ENCODE peak calls at places on chromosomes 5 and 9, in five cellular contexts. One of them, this sample, is unnamed. For H3K4me1, the result is how much of the 10 kb centered on the place peaks cover.

GRCh38 chr5:67255881-67256280 is 59.3 kb upstream of the CD180 start:
- DNase-seq in DND-41: no peak
- DNase-seq in CD4-positive, alpha-beta memory T cell: no peak
- DNase-seq in Karpas-422: no peak
- DNase-seq in ovary: no peak
- DNase-seq in this sample: no peak

GRCh38 chr5:163695817-163696216 is 190.4 kb downstream of the MAT2B start:
- DNase-seq in Karpas-422: no peak
- DNase-seq in DND-41: no peak
- DNase-seq in ovary: no peak
- DNase-seq in CD4-positive, alpha-beta memory T cell: no peak
- DNase-seq in this sample: no peak

GRCh38 chr5:624951-625230 is 12.8 kb downstream of the CEP72 start:
- DNase-seq in CD4-positive, alpha-beta memory T cell: no peak
- DNase-seq in Karpas-422: no peak
- DNase-seq in ovary: no peak
- DNase-seq in DND-41: no peak
- DNase-seq in this sample: no peak

GRCh38 chr9:137700911-137701310 is 82.1 kb downstream of the EHMT1 start:
- DNase-seq in ovary: no peak
- DNase-seq in CD4-positive, alpha-beta memory T cell: no peak
- DNase-seq in DND-41: no peak
- DNase-seq in Karpas-422: no peak
- DNase-seq in this sample: no peak

GRCh38 chr9:130288926-130289705 is 23.6 kb downstream of the HMCN2 start:
- DNase-seq in CD4-positive, alpha-beta memory T cell: no peak
- DNase-seq in DND-41: no peak
- DNase-seq in Karpas-422: no peak
- DNase-seq in ovary: no peak
- DNase-seq in this sample: no peak

GRCh38 chr5:132742626-132743025 is 4.6 kb upstream of the CCNI2 start:
- DNase-seq in CD4-positive, alpha-beta memory T cell: no peak
- DNase-seq in DND-41: no peak
- DNase-seq in ovary: no peak
- DNase-seq in Karpas-422: no peak
- DNase-seq in this sample: no peak

GRCh38 chr9:126219717-126220116 is 106.9 kb upstream of the MVB12B start:
- DNase-seq in CD4-positive, alpha-beta memory T cell: no peak
- DNase-seq in DND-41: no peak
- DNase-seq in Karpas-422: no peak
- DNase-seq in ovary: no peak
- DNase-seq in this sample: no peak

GRCh38 chr5:87300744-87301143 is 33.1 kb downstream of the RASA1 start:
- DNase-seq in Karpas-422: no peak
- DNase-seq in ovary: no peak
- DNase-seq in CD4-positive, alpha-beta memory T cell: no peak
- DNase-seq in DND-41: no peak
- DNase-seq in this sample: peak

GRCh38 chr9:11417782-11418181 is 805.0 kb upstream of the PTPRD start:
- DNase-seq in CD4-positive, alpha-beta memory T cell: no peak
- DNase-seq in DND-41: no peak
- DNase-seq in ovary: no peak
- DNase-seq in Karpas-422: no peak
- DNase-seq in this sample: no peak

GRCh38 chr5:132947661-132948060 is 15.8 kb downstream of the AFF4 start:
- DNase-seq in ovary: no peak
- DNase-seq in Karpas-422: no peak
- DNase-seq in CD4-positive, alpha-beta memory T cell: no peak
- DNase-seq in DND-41: no peak
- DNase-seq in this sample: no peak

GRCh38 chr5:139650689-139651501 is 2.7 kb downstream of the CXXC5 start:
- DNase-seq in CD4-positive, alpha-beta memory T cell: no peak
- DNase-seq in DND-41: peak
- DNase-seq in Karpas-422: no peak
- DNase-seq in ovary: no peak
- DNase-seq in this sample: no peak

GRCh38 chr9:88748566-88749238 is 213.7 kb downstream of the NXNL2 start:
- DNase-seq in ovary: no peak
- DNase-seq in DND-41: no peak
- DNase-seq in Karpas-422: no peak
- DNase-seq in CD4-positive, alpha-beta memory T cell: no peak
- DNase-seq in this sample: no peak

GRCh38 chr5:32274548-32275420 is 38.0 kb downstream of the MTMR12 start:
- DNase-seq in DND-41: no peak
- DNase-seq in CD4-positive, alpha-beta memory T cell: no peak
- DNase-seq in Karpas-422: no peak
- DNase-seq in ovary: peak
- DNase-seq in this sample: no peak

GRCh38 chr5:180975338-180975737 is 13.3 kb upstream of the BTNL3 start:
- DNase-seq in Karpas-422: no peak
- DNase-seq in CD4-positive, alpha-beta memory T cell: no peak
- DNase-seq in DND-41: peak
- DNase-seq in ovary: no peak
- DNase-seq in this sample: no peak

GRCh38 chr9:23088932-23089364 is 642.3 kb downstream of the DMRTA1 start:
- DNase-seq in CD4-positive, alpha-beta memory T cell: no peak
- DNase-seq in ovary: no peak
- DNase-seq in Karpas-422: peak
- DNase-seq in DND-41: no peak
- DNase-seq in this sample: no peak

GRCh38 chr5:121263456-121263855 is 588.2 kb upstream of the FTMT start:
- DNase-seq in ovary: no peak
- DNase-seq in CD4-positive, alpha-beta memory T cell: no peak
- DNase-seq in DND-41: no peak
- DNase-seq in Karpas-422: no peak
- DNase-seq in this sample: no peak

GRCh38 chr5:43041131-43041668 is 1.1 kb upstream of the ANXA2R start:
- DNase-seq in ovary: peak
- DNase-seq in CD4-positive, alpha-beta memory T cell: peak
- DNase-seq in Karpas-422: peak
- DNase-seq in DND-41: peak
- DNase-seq in this sample: peak

GRCh38 chr9:136539427-136540412 is 6.1 kb downstream of the NOTCH1 start:
- DNase-seq in DND-41: peak
- DNase-seq in CD4-positive, alpha-beta memory T cell: peak
- DNase-seq in Karpas-422: peak
- DNase-seq in ovary: peak
- DNase-seq in this sample: peak

GRCh38 chr9:134066546-134066922 is 1.3 kb downstream of the BRD3 start:
- DNase-seq in DND-41: peak
- DNase-seq in ovary: no peak
- DNase-seq in CD4-positive, alpha-beta memory T cell: peak
- DNase-seq in Karpas-422: peak
- DNase-seq in this sample: no peak

GRCh38 chr5:139494256-139494655 is 11.7 kb upstream of the STING1 start:
- DNase-seq in Karpas-422: no peak
- DNase-seq in ovary: no peak
- DNase-seq in DND-41: no peak
- DNase-seq in CD4-positive, alpha-beta memory T cell: no peak
- DNase-seq in this sample: no peak

GRCh38 chr5:44821164-44821563 is 12.4 kb downstream of the MRPS30 start:
- DNase-seq in DND-41: no peak
- DNase-seq in ovary: no peak
- DNase-seq in CD4-positive, alpha-beta memory T cell: no peak
- DNase-seq in Karpas-422: no peak
- DNase-seq in this sample: no peak

GRCh38 chr5:34474573-34475021 is 181.5 kb upstream of the RAI14 start:
- DNase-seq in DND-41: peak
- DNase-seq in CD4-positive, alpha-beta memory T cell: peak
- DNase-seq in ovary: no peak
- DNase-seq in Karpas-422: peak
- DNase-seq in this sample: no peak

GRCh38 chr5:17359451-17359965 is 138.5 kb upstream of the TAF11L2 start:
- DNase-seq in DND-41: no peak
- DNase-seq in Karpas-422: no peak
- DNase-seq in CD4-positive, alpha-beta memory T cell: no peak
- DNase-seq in ovary: no peak
- DNase-seq in this sample: no peak

GRCh38 chr9:36150529-36151305 is 14.2 kb downstream of the GLIPR2 start:
- DNase-seq in Karpas-422: no peak
- DNase-seq in DND-41: no peak
- DNase-seq in CD4-positive, alpha-beta memory T cell: no peak
- DNase-seq in ovary: peak
- DNase-seq in this sample: no peak

GRCh38 chr5:92769986-92770385 is 811.0 kb downstream of the NR2F1-AS1 start:
- DNase-seq in CD4-positive, alpha-beta memory T cell: no peak
- DNase-seq in ovary: no peak
- DNase-seq in DND-41: no peak
- DNase-seq in Karpas-422: no peak
- DNase-seq in this sample: no peak

GRCh38 chr9:33480976-33481375 is 7.3 kb upstream of the NOL6 start:
- DNase-seq in CD4-positive, alpha-beta memory T cell: no peak
- DNase-seq in DND-41: no peak
- DNase-seq in Karpas-422: no peak
- DNase-seq in ovary: no peak
- DNase-seq in this sample: no peak

GRCh38 chr5:129511291-129511690 is 51.2 kb downstream of the ADAMTS19 start:
- DNase-seq in CD4-positive, alpha-beta memory T cell: no peak
- DNase-seq in Karpas-422: no peak
- DNase-seq in ovary: no peak
- DNase-seq in DND-41: no peak
- DNase-seq in this sample: no peak

GRCh38 chr9:112378441-112379176 is 1.3 kb upstream of the HSDL2 start:
- DNase-seq in CD4-positive, alpha-beta memory T cell: peak
- DNase-seq in Karpas-422: no peak
- DNase-seq in DND-41: peak
- DNase-seq in ovary: peak
- DNase-seq in this sample: peak

GRCh38 chr5:40124367-40124766 is 555.3 kb upstream of the PTGER4 start:
- DNase-seq in DND-41: no peak
- DNase-seq in Karpas-422: peak
- DNase-seq in CD4-positive, alpha-beta memory T cell: no peak
- DNase-seq in ovary: no peak
- DNase-seq in this sample: no peak

GRCh38 chr9:134128727-134129679 is 6.9 kb upstream of the WDR5 start:
- DNase-seq in ovary: no peak
- DNase-seq in CD4-positive, alpha-beta memory T cell: no peak
- DNase-seq in DND-41: no peak
- DNase-seq in Karpas-422: peak
- DNase-seq in this sample: no peak

GRCh38 chr9:130866474-130866965 is 30.1 kb downstream of the QRFP start:
- DNase-seq in Karpas-422: peak
- DNase-seq in DND-41: peak
- DNase-seq in ovary: peak
- DNase-seq in CD4-positive, alpha-beta memory T cell: peak
- DNase-seq in this sample: peak

GRCh38 chr9:114501786-114502682 is 3.2 kb downstream of the WHRN start:
- DNase-seq in Karpas-422: no peak
- DNase-seq in DND-41: no peak
- DNase-seq in ovary: no peak
- DNase-seq in CD4-positive, alpha-beta memory T cell: no peak
- DNase-seq in this sample: no peak

GRCh38 chr5:74542477-74542876 is 98.1 kb downstream of the ENC1 start:
- DNase-seq in Karpas-422: no peak
- DNase-seq in DND-41: no peak
- DNase-seq in ovary: no peak
- DNase-seq in CD4-positive, alpha-beta memory T cell: no peak
- DNase-seq in this sample: no peak

GRCh38 chr9:18587988-18588387 is 114.0 kb downstream of the ADAMTSL1 start:
- DNase-seq in CD4-positive, alpha-beta memory T cell: no peak
- DNase-seq in Karpas-422: no peak
- DNase-seq in ovary: no peak
- DNase-seq in DND-41: no peak
- DNase-seq in this sample: no peak

GRCh38 chr9:133058550-133059320 is 3.0 kb upstream of the CEL start:
- DNase-seq in Karpas-422: no peak
- DNase-seq in ovary: no peak
- DNase-seq in CD4-positive, alpha-beta memory T cell: no peak
- DNase-seq in DND-41: no peak
- DNase-seq in this sample: peak

GRCh38 chr9:73014011-73014410 is 61.2 kb upstream of the ALDH1A1 start:
- DNase-seq in ovary: no peak
- DNase-seq in DND-41: no peak
- DNase-seq in Karpas-422: no peak
- DNase-seq in CD4-positive, alpha-beta memory T cell: no peak
- DNase-seq in this sample: no peak

GRCh38 chr5:151107084-151107483 is 26.2 kb upstream of the TNIP1 start:
- DNase-seq in Karpas-422: no peak
- DNase-seq in ovary: no peak
- DNase-seq in CD4-positive, alpha-beta memory T cell: no peak
- DNase-seq in DND-41: no peak
- DNase-seq in this sample: no peak
- H3K4me1 ChIP-seq in Karpas-422: under half
- H3K4me1 ChIP-seq in ovary: under half
- H3K4me1 ChIP-seq in CD4-positive, alpha-beta memory T cell: under half
- H3K4me1 ChIP-seq in DND-41: under half
- H3K4me1 ChIP-seq in this sample: under half

DNA sequence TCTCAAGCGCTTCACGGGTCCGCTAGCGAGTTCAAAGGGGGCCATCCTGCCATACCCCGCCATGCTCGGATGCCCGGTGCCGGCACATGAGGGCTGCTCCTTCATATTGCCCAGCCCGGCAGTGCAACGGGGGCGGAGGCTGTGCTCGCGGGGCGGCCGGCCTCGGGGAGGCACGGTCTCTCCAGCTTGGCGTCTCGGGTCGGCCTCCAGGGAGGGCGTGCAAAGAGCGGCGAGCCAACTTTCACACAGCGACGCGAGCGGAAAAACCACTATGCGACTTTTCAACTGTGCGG is 456.1 kb downstream of the RAB3C start:
- DNase-seq in DND-41: no peak
- DNase-seq in CD4-positive, alpha-beta memory T cell: no peak
- DNase-seq in Karpas-422: no peak
- DNase-seq in ovary: no peak
- DNase-seq in this sample: no peak
- H3K27ac ChIP-seq in DND-41: no peak
- H3K27ac ChIP-seq in CD4-positive, alpha-beta memory T cell: peak
- H3K27ac ChIP-seq in Karpas-422: no peak
- H3K27ac ChIP-seq in ovary: no peak
- H3K27ac ChIP-seq in this sample: peak

DNA sequence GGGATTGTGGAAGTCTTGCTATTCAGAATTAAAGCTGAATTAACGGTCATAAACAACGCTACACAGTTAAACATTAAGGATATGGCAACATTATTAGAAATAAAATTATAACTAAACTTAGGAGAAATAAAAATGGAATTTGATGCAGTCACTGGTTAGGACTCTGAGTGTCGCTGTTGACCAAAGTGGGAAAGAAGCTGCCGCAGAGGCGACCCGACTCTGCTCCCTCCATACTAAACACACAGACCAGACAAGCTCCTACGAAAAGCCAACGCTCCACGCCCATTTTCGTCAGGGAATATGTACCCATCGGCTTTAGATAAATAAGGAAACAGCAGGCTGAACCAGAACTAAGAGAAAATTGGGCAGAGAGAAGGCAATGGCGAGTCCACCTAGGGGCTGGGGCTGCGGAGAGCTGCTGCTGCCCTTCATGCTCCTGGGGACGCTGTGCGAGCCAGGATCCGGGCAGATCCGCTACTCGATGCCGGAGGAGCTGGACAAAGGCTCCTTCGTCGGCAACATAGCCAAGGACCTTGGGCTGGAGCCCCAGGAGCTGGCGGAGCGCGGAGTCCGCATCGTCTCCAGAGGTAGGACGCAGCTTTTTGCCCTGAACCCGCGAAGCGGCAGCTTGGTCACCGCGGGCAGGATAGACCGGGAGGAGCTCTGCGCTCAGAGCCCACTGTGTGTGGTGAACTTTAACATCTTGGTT is at the start of gene PCDHGA5:
- DNase-seq in DND-41: no peak
- DNase-seq in Karpas-422: no peak
- DNase-seq in ovary: no peak
- DNase-seq in CD4-positive, alpha-beta memory T cell: no peak
- DNase-seq in this sample: no peak
- H3K4me3 ChIP-seq in DND-41: no peak
- H3K4me3 ChIP-seq in Karpas-422: peak
- H3K4me3 ChIP-seq in ovary: peak
- H3K4me3 ChIP-seq in CD4-positive, alpha-beta memory T cell: no peak
- H3K4me3 ChIP-seq in this sample: no peak

GRCh38 chr5:149188383-149188782 is 47.1 kb downstream of the ABLIM3 start:
- DNase-seq in DND-41: no peak
- DNase-seq in ovary: no peak
- DNase-seq in Karpas-422: no peak
- DNase-seq in CD4-positive, alpha-beta memory T cell: no peak
- DNase-seq in this sample: no peak
- H3K4me1 ChIP-seq in DND-41: under half
- H3K4me1 ChIP-seq in ovary: under half
- H3K4me1 ChIP-seq in Karpas-422: under half
- H3K4me1 ChIP-seq in CD4-positive, alpha-beta memory T cell: under half
- H3K4me1 ChIP-seq in this sample: under half